ENCODE peak calls at places on chromosomes 16 and 17, in four cellular contexts. V is posterior vena cava, M is foreskin fibroblast, B is HEK293T. Q is an unnamed sample.

GRCh38 chr17:3966720-3967363 is 2.6 kb upstream of the ATP2A3 start:
- DNase-seq in V (no peak), M (no peak), B (no peak), Q (no peak)

GRCh38 chr16:89142474-89143197 is 28.9 kb upstream of the CDH15 start:
- DNase-seq in V (peak; percentile 50), M (no peak), B (no peak), Q (no peak)

GRCh38 chr17:68248199-68248825 is 469 bp downstream of the AMZ2 start:
- DNase-seq in V (no peak), M (peak; percentile 47), B (no peak), Q (no peak)

GRCh38 chr16:48194828-48195566 is 39.2 kb upstream of the ABCC12 start:
- DNase-seq in V (peak; percentile 55), M (no peak), B (no peak), Q (peak; percentile 59)

GRCh38 chr16:68514511-68514910 is 24.6 kb upstream of the ZFP90 start:
- DNase-seq in V (peak; percentile 25), M (no peak), B (no peak), Q (no peak)

GRCh38 chr16:1713331-1713730 is 7.3 kb downstream of the MAPK8IP3 start:
- DNase-seq in V (peak; percentile 11), M (no peak), B (no peak), Q (no peak)

GRCh38 chr17:68468334-68468733 is 11.0 kb upstream of the WIPI1 start:
- DNase-seq in V (no peak), M (peak; percentile 55), B (no peak), Q (no peak)

GRCh38 chr17:35733366-35733765 is 1.9 kb downstream of the RASL10B start:
- DNase-seq in V (no peak), M (no peak), B (no peak), Q (no peak)

GRCh38 chr17:40560592-40561293 is 4.5 kb downstream of the CCR7 start:
- DNase-seq in V (peak; percentile 77), M (no peak), B (no peak), Q (peak; percentile 34)

GRCh38 chr17:19876524-19877161 is 8.9 kb upstream of the ULK2 start:
- DNase-seq in V (peak; percentile 88), M (no peak), B (no peak), Q (no peak)

GRCh38 chr17:44546711-44547606 is 10.3 kb upstream of the FZD2 start:
- DNase-seq in V (no peak), M (peak; percentile 68), B (no peak), Q (no peak)

GRCh38 chr16:8376430-8376829 is 213.9 kb downstream of the TMEM114 start:
- DNase-seq in V (no peak), M (no peak), B (no peak), Q (no peak)

GRCh38 chr17:51322390-51323029 is 62.2 kb downstream of the UTP18 start:
- DNase-seq in V (no peak), M (no peak), B (peak; percentile 42), Q (peak; percentile 60)

GRCh38 chr17:28008526-28008925 is 34.0 kb upstream of the NLK start:
- DNase-seq in V (no peak), M (peak; percentile 36), B (peak; percentile 28), Q (no peak)

GRCh38 chr17:61793565-61793964 is 69.8 kb downstream of the BRIP1 start:
- DNase-seq in V (no peak), M (no peak), B (no peak), Q (no peak)

GRCh38 chr17:5254903-5255521 is 20.4 kb upstream of the SCIMP start:
- DNase-seq in V (peak; percentile 77), M (no peak), B (no peak), Q (no peak)

GRCh38 chr16:17515421-17516210 is 44.9 kb upstream of the XYLT1 start:
- DNase-seq in V (no peak), M (peak; percentile 79), B (no peak), Q (no peak)

GRCh38 chr17:7483238-7484066 is 714 bp upstream of the POLR2A start:
- DNase-seq in V (peak; percentile 98), M (peak; percentile 90), B (peak; percentile 84), Q (peak; percentile 71)

GRCh38 chr17:13601317-13601775 is 383 bp downstream of the HS3ST3A1 start:
- DNase-seq in V (peak; percentile 82), M (no peak), B (no peak), Q (no peak)